ENCODE peak calls at places on chromosomes 12 and 14, in seven cellular contexts. One of them, this sample, is unnamed.

GRCh38 chr14:33676135-33676566 is 274.7 kb downstream of the EGLN3 start:
- DNase-seq in NCI-H524: peak
- DNase-seq in H4: peak
- DNase-seq in body of pancreas: peak
- DNase-seq in thyroid gland: no peak
- DNase-seq in amniotic stem cell: no peak
- DNase-seq in DMS79 treated with DMSO at 0.1 percent for 48 hours: no peak
- DNase-seq in this sample: no peak

GRCh38 chr12:49428652-49429549 is 61.6 kb downstream of the SPATS2 start:
- DNase-seq in thyroid gland: no peak
- DNase-seq in NCI-H524: peak
- DNase-seq in DMS79 treated with DMSO at 0.1 percent for 48 hours: no peak
- DNase-seq in body of pancreas: no peak
- DNase-seq in H4: peak
- DNase-seq in amniotic stem cell: no peak
- DNase-seq in this sample: peak

GRCh38 chr12:124601699-124602098 is 34.3 kb upstream of the NCOR2 start:
- DNase-seq in body of pancreas: no peak
- DNase-seq in amniotic stem cell: no peak
- DNase-seq in NCI-H524: peak
- DNase-seq in thyroid gland: no peak
- DNase-seq in DMS79 treated with DMSO at 0.1 percent for 48 hours: no peak
- DNase-seq in H4: no peak
- DNase-seq in this sample: no peak

GRCh38 chr12:48286665-48287064 is 64.1 kb downstream of the ZNF641 start:
- DNase-seq in body of pancreas: no peak
- DNase-seq in NCI-H524: no peak
- DNase-seq in thyroid gland: no peak
- DNase-seq in H4: no peak
- DNase-seq in DMS79 treated with DMSO at 0.1 percent for 48 hours: no peak
- DNase-seq in amniotic stem cell: no peak
- DNase-seq in this sample: no peak

GRCh38 chr14:63727231-63727735 is 582 bp downstream of the SGPP1 start:
- DNase-seq in amniotic stem cell: peak
- DNase-seq in H4: peak
- DNase-seq in thyroid gland: peak
- DNase-seq in DMS79 treated with DMSO at 0.1 percent for 48 hours: peak
- DNase-seq in body of pancreas: peak
- DNase-seq in NCI-H524: peak
- DNase-seq in this sample: peak

GRCh38 chr12:56978397-56979138 is 21.2 kb upstream of the RDH16 start:
- DNase-seq in amniotic stem cell: no peak
- DNase-seq in DMS79 treated with DMSO at 0.1 percent for 48 hours: no peak
- DNase-seq in body of pancreas: no peak
- DNase-seq in thyroid gland: no peak
- DNase-seq in NCI-H524: no peak
- DNase-seq in H4: no peak
- DNase-seq in this sample: no peak

GRCh38 chr14:52025310-52025709 is 36.0 kb downstream of the RTRAF start:
- DNase-seq in amniotic stem cell: peak
- DNase-seq in NCI-H524: peak
- DNase-seq in thyroid gland: no peak
- DNase-seq in body of pancreas: no peak
- DNase-seq in H4: no peak
- DNase-seq in DMS79 treated with DMSO at 0.1 percent for 48 hours: no peak
- DNase-seq in this sample: no peak

GRCh38 chr12:62785941-62786559 is 148.9 kb downstream of the PPM1H start:
- DNase-seq in H4: peak
- DNase-seq in thyroid gland: peak
- DNase-seq in DMS79 treated with DMSO at 0.1 percent for 48 hours: no peak
- DNase-seq in NCI-H524: no peak
- DNase-seq in body of pancreas: no peak
- DNase-seq in amniotic stem cell: peak
- DNase-seq in this sample: no peak

GRCh38 chr12:80643961-80644360 is 63.5 kb upstream of the MYF6 start:
- DNase-seq in amniotic stem cell: no peak
- DNase-seq in NCI-H524: no peak
- DNase-seq in thyroid gland: no peak
- DNase-seq in body of pancreas: no peak
- DNase-seq in DMS79 treated with DMSO at 0.1 percent for 48 hours: no peak
- DNase-seq in H4: no peak
- DNase-seq in this sample: no peak

GRCh38 chr14:103641181-103641580 is 12.2 kb downstream of the KLC1 start:
- DNase-seq in body of pancreas: no peak
- DNase-seq in NCI-H524: no peak
- DNase-seq in DMS79 treated with DMSO at 0.1 percent for 48 hours: no peak
- DNase-seq in amniotic stem cell: no peak
- DNase-seq in thyroid gland: no peak
- DNase-seq in H4: no peak
- DNase-seq in this sample: no peak

GRCh38 chr12:80700327-80700726 is 7.1 kb upstream of the MYF6 start:
- DNase-seq in body of pancreas: no peak
- DNase-seq in amniotic stem cell: no peak
- DNase-seq in thyroid gland: no peak
- DNase-seq in H4: no peak
- DNase-seq in DMS79 treated with DMSO at 0.1 percent for 48 hours: no peak
- DNase-seq in NCI-H524: no peak
- DNase-seq in this sample: no peak

This sample was measured in uterus.